ENCODE peak calls at places on chromosomes 2 and 18, in seven cellular contexts. O is GM23248, T is PC-3, A is HCT116, R is neural progenitor cell, X is MM.1S, D is hepatocyte. W is an unnamed sample.

GRCh38 chr2:11421863-11422490 is 44.0 kb downstream of the E2F6 start:
- DNase-seq in X (no peak), T (no peak), D (no peak), A (no peak), R (no peak), O (no peak), W (no peak)

GRCh38 chr2:85834456-85834855 is 54.3 kb downstream of the ST3GAL5 start:
- DNase-seq in D (no peak), O (peak), R (no peak), A (no peak), X (no peak), T (no peak), W (no peak)

GRCh38 chr18:34023471-34023870 is 201.2 kb downstream of the NOL4 start:
- DNase-seq in D (peak), O (peak), X (no peak), T (no peak), R (peak), A (no peak), W (peak)

GRCh38 chr2:235914756-235915155 is 253.4 kb downstream of the GBX2 start:
- DNase-seq in T (no peak), D (no peak), O (no peak), X (no peak), A (no peak), R (no peak), W (no peak)

GRCh38 chr18:33854086-33854826 is 276.2 kb downstream of the ASXL3 start:
- DNase-seq in R (no peak), A (no peak), T (no peak), X (no peak), O (no peak), D (no peak), W (no peak)

GRCh38 chr18:31325051-31325450 is 7.1 kb downstream of the DSG1 start:
- DNase-seq in X (no peak), R (no peak), A (no peak), D (peak), T (peak), O (peak), W (no peak)

GRCh38 chr2:158745067-158745865 is 49.9 kb upstream of the DAPL1 start:
- DNase-seq in R (peak), X (peak), A (peak), D (peak), T (peak), O (peak), W (peak)

GRCh38 chr2:95053543-95053942 is 28.0 kb downstream of the MAL start:
- DNase-seq in D (no peak), R (no peak), X (no peak), A (no peak), T (no peak), O (no peak), W (peak)

GRCh38 chr2:152716805-152717241 is 438 bp downstream of the PRPF40A start:
- DNase-seq in R (peak), D (peak), O (peak), T (peak), X (peak), A (no peak), W (peak)

GRCh38 chr2:239736358-239737143 is 288.6 kb downstream of the NDUFA10 start:
- DNase-seq in D (no peak), T (no peak), R (no peak), A (no peak), O (no peak), X (no peak), W (peak)

GRCh38 chr2:239380831-239381708 is 19.8 kb downstream of the HDAC4 start:
- DNase-seq in X (no peak), O (no peak), D (no peak), T (no peak), R (no peak), A (no peak), W (no peak)

GRCh38 chr2:108363900-108364225 is 13.9 kb upstream of the SULT1C4 start:
- DNase-seq in R (no peak), O (peak), D (no peak), A (no peak), X (no peak), T (peak), W (no peak)

GRCh38 chr18:68991281-68991680 is 193.4 kb downstream of the CCDC102B start:
- DNase-seq in R (no peak), D (no peak), T (peak), O (peak), A (no peak), X (no peak), W (no peak)

GRCh38 chr18:6747646-6748045 is 18.1 kb downstream of the ARHGAP28 start:
- DNase-seq in D (no peak), R (no peak), X (no peak), O (peak), T (peak), A (no peak), W (no peak)

GRCh38 chr2:119197529-119198266 is 25.9 kb upstream of the STEAP3 start:
- DNase-seq in X (no peak), O (no peak), A (no peak), D (no peak), T (no peak), R (no peak), W (no peak)

GRCh38 chr2:241593271-241593670 is 34.7 kb downstream of the BOK start:
- DNase-seq in D (no peak), A (no peak), O (no peak), T (no peak), R (no peak), X (no peak), W (no peak)

GRCh38 chr2:239319261-239319661 is 81.6 kb downstream of the HDAC4 start:
- DNase-seq in D (no peak), O (peak), X (peak), R (no peak), A (no peak), T (peak), W (no peak)

GRCh38 chr2:216635701-216636541 is 2.7 kb downstream of the IGFBP2 start:
- DNase-seq in A (no peak), T (no peak), O (no peak), X (no peak), D (no peak), R (peak), W (peak)

GRCh38 chr2:71716697-71717624 is 263.6 kb downstream of the DYSF start:
- DNase-seq in O (peak), X (no peak), A (peak), D (no peak), T (peak), R (no peak), W (no peak)

GRCh38 chr2:236351966-236352525 is 87.8 kb upstream of the ASB18 start:
- DNase-seq in R (no peak), A (no peak), T (no peak), D (no peak), O (no peak), X (no peak), W (no peak)

GRCh38 chr2:88350262-88350640 is 102.2 kb downstream of the FOXI3 start:
- DNase-seq in O (no peak), D (peak), R (peak), A (no peak), X (no peak), T (no peak), W (no peak)

GRCh38 chr18:69265661-69266060 is 135.0 kb upstream of the DOK6 start:
- DNase-seq in T (no peak), D (no peak), O (no peak), X (no peak), R (no peak), A (no peak), W (no peak)

GRCh38 chr2:171763602-171764001 is 76.3 kb downstream of the DYNC1I2 start:
- DNase-seq in R (no peak), A (no peak), X (no peak), O (no peak), T (peak), D (no peak), W (no peak)

GRCh38 chr2:218658671-218659257 is 659 bp downstream of the ZNF142 start:
- DNase-seq in O (peak), A (peak), T (peak), R (peak), D (peak), X (peak), W (peak)

GRCh38 chr2:183759033-183759432 is 634.8 kb downstream of the NUP35 start:
- DNase-seq in R (no peak), X (no peak), A (no peak), O (no peak), D (no peak), T (no peak), W (no peak)

GRCh38 chr2:148279216-148279615 is 258.3 kb downstream of the MBD5 start:
- DNase-seq in A (no peak), O (no peak), T (no peak), R (no peak), D (no peak), X (no peak), W (no peak)

GRCh38 chr2:148282201-148282600 is 261.3 kb downstream of the MBD5 start:
- DNase-seq in T (peak), O (peak), A (no peak), D (no peak), R (no peak), X (no peak), W (no peak)
- TF ChIP-seq EZH2 in T (no peak), O (no peak), A (no peak), D (no peak), R (no peak), X (no peak), W (no peak)

GRCh38 chr2:134745546-134745945 is 26.7 kb upstream of the TMEM163 start:
- DNase-seq in T (no peak), R (no peak), O (no peak), X (no peak), A (no peak), D (no peak), W (no peak)
- H2AFZ ChIP-seq in T (no peak), R (peak), O (no peak), X (no peak), A (no peak), D (no peak), W (peak)

DNA sequence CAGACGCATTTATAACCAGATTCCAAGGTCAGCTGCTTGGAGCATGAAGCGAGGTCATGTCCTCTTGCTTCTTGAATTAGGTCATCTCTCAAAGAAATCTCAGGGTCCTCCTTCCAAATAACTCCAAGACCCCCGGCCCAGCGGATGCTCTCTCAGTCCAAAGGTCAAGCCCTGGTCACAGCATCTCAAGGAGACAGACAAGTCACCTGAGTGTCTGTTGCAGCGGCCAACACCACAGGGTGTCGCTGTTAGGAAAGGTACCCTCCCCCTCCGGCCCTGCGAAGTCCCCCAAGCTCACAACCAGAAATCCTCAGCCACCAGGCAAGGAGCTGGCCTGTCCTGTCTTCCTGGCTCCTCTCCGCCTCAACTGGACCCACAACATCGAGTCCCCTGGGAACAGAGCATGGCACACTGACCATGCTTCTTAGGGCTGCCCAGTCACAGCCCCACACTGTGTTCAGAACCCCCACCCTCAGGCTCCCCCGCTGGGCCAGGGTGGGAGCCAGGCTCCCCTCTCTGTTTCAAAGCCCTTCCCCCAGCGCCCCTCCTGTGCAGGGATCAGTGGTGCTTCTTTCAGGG is 68.0 kb upstream of the ASAP2 start:
- DNase-seq in D (peak), X (no peak), R (peak), A (no peak), O (no peak), T (no peak), W (peak)
- TF ChIP-seq EZH2phosphoT487 in D (no peak), X (no peak), R (no peak), A (no peak), O (no peak), T (no peak), W (no peak)

DNA sequence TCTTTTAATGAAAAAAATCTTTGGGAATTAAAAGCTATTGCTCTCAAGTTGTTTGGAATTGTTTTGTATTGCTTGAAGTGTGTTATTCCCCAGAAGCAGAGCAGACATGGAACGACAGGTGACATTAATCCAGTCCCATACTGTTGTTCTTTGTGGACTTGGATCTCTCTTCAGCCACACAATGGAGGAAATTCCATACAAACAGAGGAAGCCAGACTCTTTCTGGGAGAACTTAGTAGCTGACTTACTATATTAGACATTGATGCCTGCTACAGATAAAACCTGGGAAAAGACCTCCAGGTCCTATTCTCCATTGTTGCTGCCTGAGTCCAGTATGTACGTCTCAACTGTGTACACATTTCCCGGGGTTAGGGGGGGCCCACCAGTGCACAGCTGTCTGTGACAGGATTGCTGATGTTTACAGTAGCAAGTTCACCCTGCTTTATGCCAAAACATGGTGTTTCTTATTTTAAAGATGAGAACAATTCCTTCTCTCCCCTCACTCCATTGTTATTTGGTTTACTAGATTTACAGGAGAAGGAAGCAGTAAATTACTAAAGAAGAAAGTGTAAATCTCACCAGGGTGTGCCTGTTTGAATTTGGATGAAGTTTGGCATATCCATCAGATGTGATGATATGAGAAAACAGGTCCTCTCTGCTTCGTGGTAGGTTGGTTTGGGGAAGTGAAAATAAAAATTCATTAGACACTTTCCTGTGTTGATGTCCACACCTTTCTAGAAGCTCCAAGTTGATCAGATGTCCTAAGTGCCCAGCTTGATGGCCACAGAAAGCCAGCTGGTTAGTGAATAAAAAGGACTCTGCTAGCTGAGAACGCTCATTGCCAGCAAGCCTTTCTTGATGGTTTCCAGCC is 142.3 kb upstream of the RBBP8 start:
- DNase-seq in X (no peak), D (no peak), R (no peak), O (no peak), T (no peak), A (no peak), W (no peak)
- TF ChIP-seq EZH2 in X (no peak), D (no peak), R (no peak), O (no peak), T (no peak), A (no peak), W (no peak)

DNA sequence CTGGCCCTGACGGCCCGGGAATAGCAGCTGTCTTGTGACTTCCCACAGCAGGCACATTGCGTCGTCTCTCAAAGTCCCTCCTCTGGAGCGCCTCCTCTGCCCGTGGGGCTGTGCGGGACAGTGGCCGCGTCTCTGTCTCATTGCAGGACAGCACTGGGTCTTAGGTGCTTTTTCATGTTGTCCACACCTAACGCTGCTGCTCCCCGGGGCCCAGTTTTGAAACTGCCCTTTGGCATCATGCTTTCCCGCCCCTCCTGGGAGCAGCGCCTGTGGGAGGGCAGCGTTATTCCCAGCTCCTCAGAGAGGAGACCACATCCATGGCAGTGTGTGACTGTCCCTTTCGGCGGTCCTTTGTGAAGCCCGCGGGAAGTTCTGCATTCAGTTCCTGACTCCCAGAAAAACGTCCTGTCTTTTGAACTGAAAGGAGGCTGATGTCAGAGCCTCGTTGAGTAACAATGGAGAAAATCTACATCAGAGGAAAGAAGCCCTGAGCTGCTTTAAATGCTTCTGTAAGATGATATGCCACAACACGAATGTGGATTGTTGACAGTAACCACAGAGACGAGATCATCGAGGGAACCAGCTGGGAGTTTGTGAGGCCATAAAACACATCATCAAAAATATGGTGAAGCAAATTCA is 226.0 kb downstream of the FAM210A start:
- DNase-seq in D (peak), X (no peak), A (no peak), O (peak), T (no peak), R (peak), W (peak)
- H2AFZ ChIP-seq in D (no peak), X (no peak), A (no peak), O (peak), T (no peak), R (peak), W (no peak)

GRCh38 chr2:111666160-111666559 is 217.8 kb downstream of the ANAPC1 start:
- DNase-seq in X (no peak), D (no peak), A (no peak), O (no peak), T (no peak), R (no peak), W (no peak)

GRCh38 chr2:111667001-111667400 is 217.0 kb downstream of the ANAPC1 start:
- DNase-seq in T (no peak), X (no peak), O (no peak), D (no peak), R (no peak), A (no peak), W (no peak)

GRCh38 chr2:111668741-111669140 is 215.3 kb downstream of the ANAPC1 start:
- DNase-seq in A (no peak), X (no peak), O (no peak), R (no peak), T (no peak), D (no peak), W (no peak)

GRCh38 chr2:111668274-111668616 is 215.7 kb downstream of the ANAPC1 start:
- DNase-seq in O (no peak), R (no peak), T (no peak), X (no peak), D (no peak), A (no peak), W (no peak)

DNA sequence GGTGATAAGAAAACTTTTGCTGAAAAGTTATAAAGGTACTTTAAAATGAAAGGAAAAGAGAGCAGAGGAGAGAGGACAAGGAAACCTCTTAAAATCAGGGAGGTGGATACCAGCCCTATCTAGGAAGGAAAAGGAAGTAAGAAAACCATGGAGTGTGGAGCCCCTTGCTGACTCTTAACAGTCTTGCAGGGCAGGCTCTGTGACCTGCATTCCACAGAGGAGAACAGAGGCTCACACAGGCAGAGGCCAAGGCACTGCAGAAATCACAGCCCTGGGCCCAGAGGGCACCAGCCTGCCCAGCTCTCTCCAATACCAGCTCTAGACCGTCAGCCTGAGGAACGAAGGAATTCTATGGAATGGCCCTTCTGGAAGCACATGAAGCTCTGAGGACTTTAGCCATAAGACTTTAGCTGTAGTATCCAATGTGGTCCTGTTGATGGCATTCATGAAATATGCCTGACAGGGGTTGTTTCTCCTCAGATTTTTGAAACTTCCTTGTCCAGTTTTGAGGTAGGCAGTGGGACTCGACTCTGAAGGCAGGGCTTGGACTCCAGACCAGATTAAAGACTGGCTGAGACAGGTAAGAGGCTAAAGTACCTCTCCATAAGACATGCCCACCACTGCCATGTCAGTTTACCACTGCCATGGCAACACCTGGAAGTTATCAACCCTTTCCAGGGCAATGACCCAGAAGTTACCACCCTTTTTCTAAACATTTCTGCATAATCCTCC is 216.3 kb downstream of the ANAPC1 start:
- DNase-seq in R (no peak), X (no peak), O (peak), D (peak), T (peak), A (no peak), W (peak)
- TF ChIP-seq EZH2phosphoT487 in R (no peak), X (no peak), O (no peak), D (no peak), T (no peak), A (no peak), W (no peak)

GRCh38 chr2:78992807-78993517 is 32.5 kb upstream of the REG3G start:
- DNase-seq in R (peak), O (no peak), D (peak), A (no peak), X (peak), T (no peak), W (peak)
- TF ChIP-seq EZH2 in R (peak), O (no peak), D (no peak), A (no peak), X (no peak), T (no peak), W (peak)